ENCODE peak calls at places on chromosomes 6 and 20, in four cellular contexts. One of them, this sample, is unnamed.

GRCh38 chr20:4763776-4764525 is 42.2 kb downstream of the PRND start:
- DNase-seq in mesothelial cell of epicardium: no peak
- DNase-seq in stimulated activated CD8-positive, alpha-beta memory T cell treated with anti-CD3 and anti-CD28 coated beads, Interleukin-15, amount 100 ng/mL, for 48 hours: no peak
- DNase-seq in NCI-H1092: no peak
- DNase-seq in this sample: no peak

GRCh38 chr6:26205625-26206574 is 118.7 kb downstream of the HFE start:
- DNase-seq in mesothelial cell of epicardium: no peak
- DNase-seq in stimulated activated CD8-positive, alpha-beta memory T cell treated with anti-CD3 and anti-CD28 coated beads, Interleukin-15, amount 100 ng/mL, for 48 hours: no peak
- DNase-seq in NCI-H1092: no peak
- DNase-seq in this sample: no peak

GRCh38 chr6:5617179-5617578 is 355.9 kb downstream of the FARS2 start:
- DNase-seq in mesothelial cell of epicardium: no peak
- DNase-seq in stimulated activated CD8-positive, alpha-beta memory T cell treated with anti-CD3 and anti-CD28 coated beads, Interleukin-15, amount 100 ng/mL, for 48 hours: no peak
- DNase-seq in NCI-H1092: no peak
- DNase-seq in this sample: no peak

GRCh38 chr6:117425431-117426153 is at the start of gene ROS1:
- DNase-seq in mesothelial cell of epicardium: no peak
- DNase-seq in stimulated activated CD8-positive, alpha-beta memory T cell treated with anti-CD3 and anti-CD28 coated beads, Interleukin-15, amount 100 ng/mL, for 48 hours: no peak
- DNase-seq in NCI-H1092: no peak
- DNase-seq in this sample: no peak

GRCh38 chr6:39917329-39917728 is 16.9 kb downstream of the MOCS1 start:
- DNase-seq in mesothelial cell of epicardium: no peak
- DNase-seq in stimulated activated CD8-positive, alpha-beta memory T cell treated with anti-CD3 and anti-CD28 coated beads, Interleukin-15, amount 100 ng/mL, for 48 hours: no peak
- DNase-seq in NCI-H1092: no peak
- DNase-seq in this sample: no peak

GRCh38 chr20:61370841-61371303 is 118.8 kb downstream of the CDH4 start:
- DNase-seq in mesothelial cell of epicardium: no peak
- DNase-seq in stimulated activated CD8-positive, alpha-beta memory T cell treated with anti-CD3 and anti-CD28 coated beads, Interleukin-15, amount 100 ng/mL, for 48 hours: no peak
- DNase-seq in NCI-H1092: no peak
- DNase-seq in this sample: no peak

GRCh38 chr6:157670466-157671186 is 152.4 kb upstream of the SNX9 start:
- DNase-seq in mesothelial cell of epicardium: no peak
- DNase-seq in stimulated activated CD8-positive, alpha-beta memory T cell treated with anti-CD3 and anti-CD28 coated beads, Interleukin-15, amount 100 ng/mL, for 48 hours: no peak
- DNase-seq in NCI-H1092: no peak
- DNase-seq in this sample: no peak

GRCh38 chr6:143784316-143784715 is 58.8 kb upstream of the LTV1 start:
- DNase-seq in mesothelial cell of epicardium: no peak
- DNase-seq in stimulated activated CD8-positive, alpha-beta memory T cell treated with anti-CD3 and anti-CD28 coated beads, Interleukin-15, amount 100 ng/mL, for 48 hours: no peak
- DNase-seq in NCI-H1092: no peak
- DNase-seq in this sample: no peak

GRCh38 chr6:142913511-142914047 is 31.4 kb downstream of the HIVEP2 start:
- DNase-seq in mesothelial cell of epicardium: no peak
- DNase-seq in stimulated activated CD8-positive, alpha-beta memory T cell treated with anti-CD3 and anti-CD28 coated beads, Interleukin-15, amount 100 ng/mL, for 48 hours: peak; percentile 56
- DNase-seq in NCI-H1092: no peak
- DNase-seq in this sample: no peak

GRCh38 chr6:30939473-30939872 is 1.3 kb upstream of the MUCL3 start:
- DNase-seq in mesothelial cell of epicardium: no peak
- DNase-seq in stimulated activated CD8-positive, alpha-beta memory T cell treated with anti-CD3 and anti-CD28 coated beads, Interleukin-15, amount 100 ng/mL, for 48 hours: no peak
- DNase-seq in NCI-H1092: no peak
- DNase-seq in this sample: no peak

GRCh38 chr6:136920858-136921520 is 1.1 kb upstream of the SLC35D3 start:
- DNase-seq in mesothelial cell of epicardium: no peak
- DNase-seq in stimulated activated CD8-positive, alpha-beta memory T cell treated with anti-CD3 and anti-CD28 coated beads, Interleukin-15, amount 100 ng/mL, for 48 hours: no peak
- DNase-seq in NCI-H1092: peak; percentile 27
- DNase-seq in this sample: no peak